ENCODE peak calls at places on chromosomes 7 and 10, in ten cellular contexts. O is stimulated activated CD8-positive, alpha-beta memory T cell treated with anti-CD3 and anti-CD28 coated beads, Interleukin-7, amount 100 ng/mL, for 4 hours; X is naive thymus-derived CD8-positive, alpha-beta T cell; W is foreskin keratinocyte; F is SW480; C is hepatocyte; V is LHCN-M2; T is type B pancreatic cell; B is HTR-8/SVneo; G is heart right ventricle. U is an unnamed sample.

GRCh38 chr10:84179059-84179710 is 5.6 kb downstream of the GPR15LG start:
- DNase-seq in X (peak; percentile 37), G (no peak), T (no peak), V (peak; percentile 76), W (peak; percentile 100), C (peak; percentile 46), O (no peak), F (peak; percentile 13), B (no peak), U (no peak)

GRCh38 chr10:111077715-111078504 is 1.1 kb downstream of the ADRA2A start:
- DNase-seq in G (peak; percentile 48), W (no peak), T (no peak), C (peak; percentile 12), V (no peak), O (no peak), F (no peak), B (no peak), X (no peak), U (no peak)

GRCh38 chr7:73905360-73905759 is 44.4 kb downstream of the TMEM270 start:
- DNase-seq in G (no peak), T (no peak), V (no peak), O (no peak), B (no peak), W (no peak), C (no peak), X (no peak), F (no peak), U (no peak)

GRCh38 chr10:22534849-22535604 is 179.4 kb downstream of the PIP4K2A start:
- DNase-seq in G (no peak), F (no peak), C (no peak), V (peak; percentile 17), T (no peak), B (no peak), W (no peak), X (no peak), O (no peak), U (peak; percentile 36)

GRCh38 chr10:15227611-15228372 is 59.3 kb upstream of the NMT2 start:
- DNase-seq in W (no peak), C (no peak), O (no peak), T (no peak), X (no peak), F (no peak), B (no peak), G (no peak), V (peak; percentile 33), U (no peak)

GRCh38 chr10:99370993-99371392 is 41.8 kb downstream of the CNNM1 start:
- DNase-seq in G (no peak), T (no peak), W (no peak), X (peak; percentile 7), V (peak; percentile 28), B (peak; percentile 33), O (no peak), F (peak; percentile 53), C (peak; percentile 67), U (peak; percentile 27)

GRCh38 chr7:128398841-128399135 is 11.0 kb downstream of the IMPDH1 start:
- DNase-seq in B (no peak), V (no peak), C (no peak), G (no peak), W (no peak), T (no peak), X (no peak), F (no peak), O (no peak), U (no peak)

GRCh38 chr7:90345548-90346319 is 782 bp upstream of the GTPBP10 start:
- DNase-seq in F (peak; percentile 57), B (no peak), C (peak; percentile 41), O (no peak), G (no peak), X (no peak), V (peak; percentile 65), T (no peak), W (peak; percentile 25), U (no peak)

GRCh38 chr10:116490028-116490662 is 55.6 kb upstream of the PNLIP start:
- DNase-seq in W (no peak), C (peak; percentile 53), X (no peak), B (peak; percentile 10), T (no peak), F (peak; percentile 17), O (no peak), G (no peak), V (peak; percentile 25), U (no peak)

GRCh38 chr10:987635-987905 is 664 bp upstream of the GTPBP4 start:
- DNase-seq in O (no peak), C (no peak), W (no peak), X (no peak), V (peak; percentile 25), B (peak; percentile 25), F (peak; percentile 5), G (no peak), T (no peak), U (no peak)

GRCh38 chr10:76869931-76870330 is 767.7 kb downstream of the KCNMA1 start:
- DNase-seq in C (no peak), X (no peak), O (no peak), B (no peak), W (no peak), V (no peak), F (no peak), T (no peak), G (peak; percentile 25), U (no peak)

GRCh38 chr10:4351723-4352565 is 474.1 kb upstream of the AKR1E2 start:
- DNase-seq in G (no peak), T (no peak), W (no peak), X (no peak), V (peak; percentile 31), B (no peak), C (no peak), F (no peak), O (no peak), U (peak; percentile 79)

GRCh38 chr7:3141326-3141725 is 97.7 kb upstream of the CARD11 start:
- DNase-seq in C (no peak), W (no peak), V (no peak), T (no peak), B (no peak), G (no peak), F (no peak), X (no peak), O (no peak), U (no peak)

GRCh38 chr10:1203216-1203615 is 147.0 kb downstream of the WDR37 start:
- DNase-seq in B (no peak), W (no peak), X (no peak), F (no peak), O (no peak), T (peak; percentile 52), V (no peak), G (no peak), C (no peak), U (no peak)

GRCh38 chr10:103429647-103430046 is 22.5 kb downstream of the CALHM2 start:
- DNase-seq in O (no peak), C (no peak), B (no peak), T (no peak), G (no peak), X (peak; percentile 30), F (no peak), W (no peak), V (no peak), U (no peak)